ENCODE peak calls at places on chromosome 6, in seven cellular contexts. C is mammary epithelial cell, A is cardiac muscle cell, H is lower lobe of right lung, W is OCI-LY7, S is PC-3, Y is HFF-Myc. B is an unnamed sample.

GRCh38 chr6:31897612-31898199 is at the start of gene EHMT2:
- DNase-seq in S (peak; percentile 89), Y (no peak), W (peak; percentile 88), A (peak; percentile 83), H (peak; percentile 89), C (peak; percentile 80), B (no peak)

GRCh38 chr6:168032383-168032760 is 34.9 kb downstream of the KIF25 start:
- DNase-seq in Y (no peak), H (no peak), W (no peak), S (peak; percentile 50), A (peak; percentile 85), C (peak; percentile 60), B (no peak)

GRCh38 chr6:144758602-144759001 is 473.5 kb downstream of the UTRN start:
- DNase-seq in W (no peak), Y (no peak), S (peak; percentile 82), C (peak; percentile 60), H (no peak), A (peak; percentile 14), B (peak; percentile 9)

GRCh38 chr6:139452176-139452876 is 77.9 kb upstream of the CITED2 start:
- DNase-seq in A (peak; percentile 82), W (no peak), H (no peak), C (peak; percentile 84), S (peak; percentile 3), Y (no peak), B (peak; percentile 63)

GRCh38 chr6:53771780-53772624 is 22.8 kb upstream of the LRRC1 start:
- DNase-seq in C (peak; percentile 42), A (no peak), Y (no peak), S (peak; percentile 15), W (no peak), H (no peak), B (no peak)

GRCh38 chr6:134249412-134249758 is 68.5 kb downstream of the SGK1 start:
- DNase-seq in H (no peak), S (no peak), A (peak; percentile 17), Y (no peak), C (peak; percentile 23), W (no peak), B (no peak)

GRCh38 chr6:167091149-167092107 is 31.5 kb upstream of the CCR6 start:
- DNase-seq in H (no peak), S (no peak), W (peak; percentile 67), C (no peak), A (no peak), Y (no peak), B (no peak)

GRCh38 chr6:170211404-170212025 is 79.4 kb downstream of the DLL1 start:
- DNase-seq in S (no peak), W (no peak), C (no peak), Y (no peak), A (no peak), H (no peak), B (no peak)

GRCh38 chr6:3789018-3789895 is 37.7 kb upstream of the PXDC1 start:
- DNase-seq in S (peak; percentile 89), W (no peak), Y (no peak), A (peak; percentile 55), H (no peak), C (peak; percentile 37), B (no peak)

GRCh38 chr6:163457637-163458561 is 43.4 kb downstream of the QKI start:
- DNase-seq in A (peak; percentile 93), C (peak; percentile 79), S (peak; percentile 30), H (no peak), W (no peak), Y (peak; percentile 71), B (peak; percentile 11)

GRCh38 chr6:136566007-136566487 is 15.8 kb upstream of the MAP7 start:
- DNase-seq in S (peak; percentile 75), H (peak; percentile 61), C (no peak), W (no peak), Y (no peak), A (no peak), B (no peak)

GRCh38 chr6:43060034-43060754 is 763 bp downstream of the KLC4 start:
- DNase-seq in S (peak; percentile 53), Y (no peak), W (no peak), H (peak; percentile 67), A (peak; percentile 9), C (peak; percentile 50), B (no peak)

GRCh38 chr6:11202513-11203305 is 29.8 kb downstream of the NEDD9 start:
- DNase-seq in Y (no peak), W (no peak), C (no peak), A (peak; percentile 25), S (no peak), H (no peak), B (no peak)

GRCh38 chr6:155325700-155326516 is 11.6 kb upstream of the TFB1M start:
- DNase-seq in H (no peak), Y (no peak), W (no peak), S (peak; percentile 59), C (no peak), A (no peak), B (no peak)

GRCh38 chr6:49915035-49915434 is 48.7 kb upstream of the CRISP1 start:
- DNase-seq in W (no peak), S (no peak), C (no peak), A (no peak), H (no peak), Y (no peak), B (no peak)

GRCh38 chr6:6057442-6058053 is 50.8 kb upstream of the NRN1 start:
- DNase-seq in W (peak; percentile 79), Y (peak; percentile 14), C (peak; percentile 36), A (peak; percentile 48), S (peak; percentile 76), H (no peak), B (peak; percentile 5)

GRCh38 chr6:47153066-47153755 is 111.1 kb upstream of the ADGRF1 start:
- DNase-seq in C (no peak), A (peak; percentile 64), H (no peak), W (no peak), Y (no peak), S (no peak), B (no peak)

GRCh38 chr6:169452117-169452868 is 198.6 kb upstream of the THBS2 start:
- DNase-seq in A (peak; percentile 94), H (no peak), C (peak; percentile 78), Y (peak; percentile 65), S (no peak), W (no peak), B (no peak)

GRCh38 chr6:67393356-67393755 is 1241.7 kb upstream of the ADGRB3 start:
- DNase-seq in W (no peak), H (no peak), S (no peak), A (no peak), C (no peak), Y (no peak), B (no peak)

GRCh38 chr6:46144270-46144669 is 14.5 kb downstream of the ENPP4 start:
- DNase-seq in C (no peak), A (no peak), W (no peak), Y (no peak), H (no peak), S (no peak), B (no peak)

GRCh38 chr6:41331401-41332150 is 3.8 kb upstream of the NCR2 start:
- DNase-seq in C (no peak), A (no peak), S (no peak), H (no peak), Y (no peak), W (no peak), B (no peak)

GRCh38 chr6:162249907-162250642 is 477.5 kb downstream of the PRKN start:
- DNase-seq in S (no peak), H (no peak), C (no peak), A (no peak), W (no peak), Y (no peak), B (no peak)

GRCh38 chr6:162245831-162246230 is 481.7 kb downstream of the PRKN start:
- DNase-seq in H (no peak), C (no peak), S (no peak), W (no peak), A (no peak), Y (no peak), B (no peak)

GRCh38 chr6:162251257-162251656 is 476.3 kb downstream of the PRKN start:
- DNase-seq in A (peak; percentile 5), H (no peak), C (no peak), W (no peak), Y (no peak), S (no peak), B (no peak)
- TF ChIP-seq CTCF in A (peak; percentile 21), H (no peak), C (no peak), W (no peak), Y (no peak), S (peak; percentile 28), B (peak; percentile 16)

DNA sequence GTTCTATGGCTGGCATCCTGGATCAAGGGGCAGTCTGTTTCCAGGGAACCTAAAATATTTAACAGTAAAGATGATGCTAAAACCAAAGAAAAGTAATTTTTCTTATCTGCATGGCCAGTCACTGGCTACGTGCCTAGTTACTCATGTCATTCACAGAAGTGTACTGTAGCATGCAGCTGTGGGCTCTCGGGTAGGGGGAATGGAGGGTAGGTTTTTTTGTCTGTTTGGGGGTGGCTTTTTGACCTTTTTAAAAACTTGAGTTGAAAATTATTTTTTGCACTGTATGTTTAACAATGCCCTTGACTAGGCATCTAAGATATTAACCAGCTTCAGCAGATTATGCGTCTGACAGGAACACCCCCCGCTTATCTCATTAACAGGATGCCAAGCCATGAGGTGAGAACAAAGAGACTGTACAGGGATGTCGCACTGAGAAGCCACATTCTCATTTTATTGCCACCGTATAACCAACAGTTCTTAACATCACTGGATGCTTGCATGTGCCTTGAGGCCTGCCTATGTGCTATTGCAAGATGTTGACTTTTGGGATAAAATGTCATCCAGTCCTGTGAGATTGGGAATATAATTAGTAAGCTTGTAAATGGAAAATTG is 30.3 kb upstream of the MAPK13 start:
- DNase-seq in C (no peak), W (no peak), H (no peak), A (peak; percentile 49), S (no peak), Y (no peak), B (no peak)
- TF ChIP-seq CTCF in C (no peak), W (no peak), H (no peak), A (no peak), S (no peak), Y (no peak), B (no peak)

GRCh38 chr6:35449287-35449881 is 2.8 kb upstream of the FANCE start:
- DNase-seq in S (peak; percentile 91), H (no peak), Y (no peak), A (peak; percentile 78), W (peak; percentile 87), C (peak; percentile 57), B (no peak)
- TF ChIP-seq CTCF in S (peak; percentile 80), H (peak; percentile 77), Y (peak; percentile 55), A (peak; percentile 57), W (peak; percentile 84), C (peak; percentile 50), B (peak; percentile 68)

DNA sequence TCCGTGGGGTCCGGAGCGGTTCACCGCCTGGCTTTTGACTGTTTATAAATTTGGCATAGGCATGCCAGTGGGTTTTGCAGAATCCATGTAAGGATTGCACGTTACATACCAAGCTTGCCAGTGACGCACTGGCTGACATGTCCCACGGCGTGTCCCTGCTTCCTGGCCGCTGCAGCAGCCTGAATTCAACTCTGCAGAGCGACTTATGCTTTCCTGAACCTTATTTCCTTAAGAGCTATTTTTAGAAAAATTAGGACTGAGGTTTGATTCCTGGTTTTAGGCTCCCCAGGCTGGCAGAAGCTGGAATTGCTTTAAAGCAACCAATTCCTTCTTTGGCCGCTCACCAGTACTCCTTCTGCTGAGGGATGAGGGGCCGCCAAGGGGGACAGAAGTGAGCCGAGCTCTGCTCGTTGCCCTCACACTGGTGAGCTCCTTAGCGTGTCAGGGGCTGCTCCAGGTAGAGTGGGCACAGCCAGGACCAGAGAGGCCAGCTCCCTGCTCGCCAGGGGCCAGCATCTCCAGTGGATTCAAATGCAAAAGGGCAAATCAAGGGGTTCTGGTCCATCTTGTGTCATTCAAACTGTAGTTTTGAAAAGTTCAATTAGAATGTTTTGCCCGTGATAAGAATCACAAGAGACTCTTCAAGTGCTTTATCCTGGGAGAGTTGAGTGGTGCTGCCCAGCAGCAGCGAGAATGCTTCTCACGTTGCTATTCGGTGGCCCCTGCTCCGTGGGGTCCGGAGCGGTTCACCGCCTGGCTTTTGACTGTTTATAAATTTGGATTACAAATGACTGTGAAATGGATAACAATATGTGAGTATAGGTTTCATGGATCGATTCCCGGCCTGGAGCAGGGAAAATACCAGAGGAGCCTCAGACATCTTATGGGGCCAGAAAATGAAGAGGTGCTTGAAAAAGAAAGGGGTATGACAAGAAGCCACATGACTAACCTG is 17.5 kb upstream of the IRF4 start:
- DNase-seq in S (no peak), H (no peak), A (peak; percentile 13), C (no peak), W (no peak), Y (no peak), B (no peak)
- TF ChIP-seq CTCF in S (peak; percentile 10), H (no peak), A (peak; percentile 16), C (no peak), W (no peak), Y (no peak), B (no peak)

B was measured in keratinocyte.